ENCODE peak calls at places on chromosomes 16 and 17, in eight cellular contexts. X is IMR-90, R is tibial nerve, J is heart left ventricle, H is H1, I is Peyer's patch, W is upper lobe of left lung, B is suprapubic skin. P is an unnamed sample.

GRCh38 chr17:8961861-8962260 is 3.6 kb downstream of the PIK3R5 start:
- DNase-seq in X (no peak), R (no peak), J (no peak), H (no peak), I (no peak), W (no peak), B (peak), P (no peak)

GRCh38 chr17:4008082-4008435 is 43.8 kb upstream of the ATP2A3 start:
- DNase-seq in X (peak), R (no peak), J (no peak), H (no peak), I (no peak), W (no peak), B (no peak), P (no peak)

GRCh38 chr17:29555840-29556239 is 11.0 kb downstream of the ABHD15 start:
- DNase-seq in X (no peak), R (no peak), J (no peak), H (no peak), I (no peak), W (no peak), B (no peak), P (no peak)

GRCh38 chr16:70694088-70694487 is 8.2 kb upstream of the MTSS2 start:
- DNase-seq in X (peak), R (no peak), J (no peak), H (peak), I (no peak), W (no peak), B (no peak), P (peak)

GRCh38 chr16:7352114-7352513 is 19.5 kb downstream of the RBFOX1 start:
- DNase-seq in X (no peak), R (no peak), J (no peak), H (no peak), I (no peak), W (no peak), B (no peak), P (no peak)

GRCh38 chr17:82117139-82118090 is 19.4 kb upstream of the FASN start:
- DNase-seq in X (no peak), R (no peak), J (no peak), H (no peak), I (no peak), W (no peak), B (no peak), P (no peak)

GRCh38 chr17:68184816-68185436 is 62.9 kb upstream of the AMZ2 start:
- DNase-seq in X (no peak), R (no peak), J (no peak), H (no peak), I (no peak), W (no peak), B (no peak), P (no peak)

GRCh38 chr17:42803074-42803883 is 4.6 kb downstream of the CNTD1 start:
- DNase-seq in X (peak), R (no peak), J (no peak), H (no peak), I (peak), W (no peak), B (no peak), P (no peak)

GRCh38 chr16:58128721-58129096 is 472 bp downstream of the CFAP20 start:
- DNase-seq in X (no peak), R (no peak), J (no peak), H (no peak), I (no peak), W (no peak), B (no peak), P (no peak)

GRCh38 chr17:63773272-63774140 is at the start of gene CCDC47:
- DNase-seq in X (peak), R (peak), J (peak), H (peak), I (peak), W (peak), B (peak), P (peak)

DNA sequence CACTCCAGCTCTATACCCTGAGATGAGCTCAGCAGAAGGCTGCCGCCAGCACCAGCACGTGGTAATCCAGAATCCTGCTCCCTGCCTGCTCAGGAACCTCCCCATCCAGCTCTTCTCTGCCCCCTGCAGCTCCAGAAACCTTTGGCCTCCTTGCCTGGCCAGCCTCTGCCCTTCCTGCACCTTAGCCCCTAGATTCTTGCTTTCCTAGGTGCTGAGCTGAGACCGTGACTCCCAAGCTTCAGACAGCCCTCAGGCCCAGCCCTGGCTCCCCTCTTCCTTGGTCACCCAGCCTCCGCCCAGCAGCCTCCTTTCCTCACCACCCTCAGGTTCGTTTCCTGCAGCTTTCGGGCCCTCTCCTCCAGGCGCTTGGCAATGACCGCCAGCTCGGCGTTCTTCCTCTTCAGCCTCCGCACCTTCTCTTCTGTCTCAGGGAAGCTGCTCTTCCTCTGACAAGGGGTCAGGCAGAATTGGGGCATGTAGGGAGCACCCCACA is 2.6 kb downstream of the TSPOAP1 start:
- DNase-seq in X (no peak), R (no peak), J (no peak), H (no peak), I (no peak), W (no peak), B (no peak), P (no peak)
- TF ChIP-seq POLR2A in X (no peak), R (no peak), J (no peak), H (no peak), I (no peak), W (no peak), B (no peak), P (no peak)

GRCh38 chr16:85854935-85855334 is 44.0 kb upstream of the IRF8 start:
- DNase-seq in X (no peak), R (no peak), J (no peak), H (no peak), I (no peak), W (no peak), B (no peak), P (no peak)

GRCh38 chr16:85853641-85854545 is 45.1 kb upstream of the IRF8 start:
- DNase-seq in X (no peak), R (no peak), J (no peak), H (no peak), I (no peak), W (no peak), B (no peak), P (no peak)

GRCh38 chr16:85850344-85850880 is 48.5 kb upstream of the IRF8 start:
- DNase-seq in X (no peak), R (no peak), J (no peak), H (no peak), I (no peak), W (no peak), B (no peak), P (no peak)

GRCh38 chr16:85847681-85848601 is 48.4 kb downstream of the COX4I1 start:
- DNase-seq in X (no peak), R (no peak), J (no peak), H (no peak), I (no peak), W (no peak), B (no peak), P (no peak)

DNA sequence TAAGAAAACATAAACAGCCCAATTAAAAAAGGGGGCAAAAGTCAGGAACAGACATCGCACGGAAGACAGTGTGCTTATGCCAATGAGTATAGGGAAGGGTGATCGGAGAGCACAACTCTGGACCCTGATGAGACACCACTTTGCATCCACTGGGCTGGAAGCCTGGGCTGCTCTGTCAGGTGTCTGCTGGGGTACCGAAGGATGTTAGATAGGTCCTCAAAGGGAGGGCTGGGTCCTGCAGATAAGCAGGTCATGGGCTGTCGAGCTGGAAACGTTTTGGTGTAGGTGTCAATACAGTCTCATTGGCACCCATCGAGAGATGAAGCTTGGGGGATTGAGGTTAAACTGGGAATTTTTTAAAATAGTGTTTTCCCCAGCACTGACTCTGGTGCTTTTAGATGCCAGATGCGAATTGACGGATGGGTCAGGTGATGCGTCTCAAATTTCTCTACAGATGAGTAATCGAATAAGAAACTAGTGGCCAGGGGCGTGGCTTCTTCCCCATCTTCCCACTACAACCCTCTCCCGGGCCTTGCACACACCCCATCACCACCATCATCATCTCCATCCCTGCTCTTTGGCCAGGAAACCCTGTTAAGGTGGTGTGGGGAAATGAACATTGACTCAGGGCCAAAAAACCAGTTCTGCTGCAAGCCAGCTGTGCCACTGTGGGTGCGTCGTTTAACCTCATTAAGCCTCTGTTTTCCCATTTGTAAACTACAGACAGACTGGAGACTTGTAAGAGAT is 47.8 kb upstream of the IRF8 start:
- DNase-seq in X (no peak), R (no peak), J (no peak), H (no peak), I (no peak), W (no peak), B (no peak), P (no peak)
- H3K4me3 ChIP-seq in X (no peak), R (no peak), J (no peak), H (no peak), I (no peak), W (no peak), B (no peak), P (no peak)

DNA sequence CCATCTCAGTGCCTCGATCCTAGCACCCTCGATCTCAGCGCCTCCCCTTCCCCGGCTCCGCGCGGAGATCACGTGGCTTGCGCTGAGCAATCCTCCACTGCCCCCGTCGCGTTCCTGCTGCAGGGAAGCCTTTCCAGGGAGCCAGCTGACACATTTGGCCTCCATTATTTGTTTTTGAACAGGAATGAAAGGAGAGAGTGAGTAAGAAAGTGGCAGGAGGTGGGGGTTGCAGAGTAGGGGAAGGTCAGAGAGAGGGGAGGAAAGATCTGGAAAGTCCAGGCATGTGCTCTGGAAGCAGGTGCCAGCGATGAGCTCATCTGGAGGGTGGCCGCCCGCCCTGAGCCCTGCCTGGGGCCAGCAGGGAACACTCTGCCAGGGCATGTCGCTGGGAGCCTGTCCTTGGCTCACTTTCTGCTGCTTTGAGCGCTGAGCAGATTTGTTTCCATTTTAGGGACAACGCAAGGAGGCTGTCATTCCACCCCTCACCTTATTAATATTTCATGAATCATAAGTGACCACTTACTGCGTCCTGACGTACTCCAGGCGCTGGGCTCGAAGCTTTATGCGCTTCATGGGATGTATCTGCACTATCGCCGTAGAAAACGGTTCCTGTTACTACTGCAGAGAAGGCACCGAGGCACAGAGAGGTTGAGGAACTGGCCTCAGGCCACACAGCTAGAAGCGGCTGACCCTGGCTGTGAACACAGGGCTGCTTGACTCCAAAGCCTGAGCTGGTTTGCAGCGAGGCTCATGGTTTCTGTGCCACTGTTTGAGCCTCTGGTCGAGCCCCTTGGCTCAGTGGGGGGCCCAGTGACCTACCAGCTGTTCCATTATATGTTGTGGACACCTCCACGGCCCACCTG is 283.1 kb downstream of the SEC14L1 start:
- DNase-seq in X (peak), R (peak), J (peak), H (no peak), I (no peak), W (peak), B (peak), P (peak)
- TF ChIP-seq POLR2A in X (peak), R (no peak), J (no peak), H (no peak), I (no peak), W (no peak), B (no peak), P (no peak)

DNA sequence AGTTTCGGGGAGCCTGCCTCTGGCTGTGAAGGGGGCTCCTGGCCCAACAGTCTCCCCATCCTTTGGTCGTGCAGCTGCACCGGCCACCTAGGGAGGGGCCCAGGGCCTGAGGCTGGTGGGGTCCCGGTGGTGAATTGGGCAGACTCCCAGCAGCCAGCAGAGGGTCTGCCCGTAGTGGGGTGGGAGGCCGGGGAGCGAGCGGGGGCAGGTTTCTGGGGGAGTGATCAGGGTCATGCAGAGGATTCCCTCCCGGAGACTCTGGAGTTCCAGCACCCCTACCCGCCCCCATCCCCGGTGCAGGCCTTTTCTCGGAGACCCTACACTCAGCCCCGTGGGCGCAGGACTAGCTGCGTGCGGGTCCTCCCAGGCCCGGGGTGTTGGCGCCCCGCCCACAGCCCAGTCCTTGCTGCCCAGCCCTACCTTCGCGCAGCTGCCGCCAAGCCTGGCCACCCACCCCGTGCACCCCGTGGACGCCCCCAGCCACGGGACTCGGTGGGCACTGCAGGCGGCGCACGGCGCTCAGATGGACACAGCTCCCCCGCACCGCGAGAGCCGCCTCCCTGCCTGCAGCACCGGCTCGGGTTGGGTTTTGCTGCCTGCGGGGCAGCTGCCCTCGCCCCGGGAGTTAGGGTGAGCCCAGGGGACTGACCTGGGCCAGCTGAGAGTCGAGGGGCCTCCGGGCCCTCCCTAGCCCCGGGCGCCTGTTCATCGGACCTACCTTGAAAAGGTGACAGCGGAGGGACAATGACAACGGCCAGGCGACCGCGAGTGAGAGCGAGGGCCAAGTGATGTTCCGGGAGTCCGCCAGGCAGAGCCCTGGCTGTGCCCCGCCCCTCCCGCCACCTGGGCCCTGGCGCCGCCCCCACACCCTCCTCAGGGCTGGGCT is at the start of gene GNG13:
- DNase-seq in X (no peak), R (no peak), J (no peak), H (no peak), I (no peak), W (peak), B (no peak), P (no peak)
- H3K4me3 ChIP-seq in X (no peak), R (no peak), J (no peak), H (peak), I (no peak), W (no peak), B (no peak), P (no peak)

DNA sequence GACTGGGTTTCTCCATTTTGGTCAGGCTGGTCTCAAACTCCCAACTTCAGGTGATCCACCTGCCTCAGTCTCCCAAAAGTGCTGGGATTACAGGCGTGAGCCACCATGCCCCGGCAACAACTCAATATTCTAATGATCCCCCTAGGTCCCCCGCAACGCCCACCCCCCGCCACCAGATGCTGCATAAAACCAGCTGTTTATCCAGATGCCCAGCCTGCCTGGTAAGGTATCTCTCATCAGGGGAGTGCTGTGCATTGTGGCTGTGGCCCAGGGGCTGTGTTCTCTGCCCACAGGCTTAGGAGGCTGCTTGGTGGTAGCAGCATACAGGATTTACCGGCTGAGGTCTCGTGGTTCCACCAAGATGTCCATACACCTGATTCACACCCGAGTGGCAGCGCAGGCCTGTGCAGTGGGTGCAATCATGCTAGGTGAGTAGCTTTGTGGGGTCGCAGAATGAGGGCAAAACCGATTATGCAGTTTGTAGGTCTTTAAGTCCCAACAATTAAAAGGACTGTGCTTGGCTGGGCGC is 1.3 kb downstream of the HIGD1B start:
- DNase-seq in X (no peak), R (no peak), J (no peak), H (no peak), I (no peak), W (no peak), B (no peak), P (no peak)
- TF ChIP-seq POLR2A in X (no peak), R (no peak), J (no peak), H (no peak), I (no peak), W (no peak), B (no peak), P (no peak)

GRCh38 chr16:2032285-2033056 is 5.8 kb downstream of the NHERF2 start:
- DNase-seq in X (peak), R (no peak), J (peak), H (no peak), I (no peak), W (no peak), B (peak), P (no peak)
- H3K4me3 ChIP-seq in X (no peak), R (peak), J (peak), H (no peak), I (peak), W (peak), B (peak), P (no peak)

P was measured in transverse colon.